ENCODE peak calls at places on chromosome 1, in seven cellular contexts. U is OCI-M1; H is kidney tubule cell; W is GM04504; Y is activated T-helper 9 cell treated with anti-CD3 and anti-CD28 coated beads, Interleukin-2, amount 50 U/mL, for 16 hours; R is stimulated activated CD4-positive, alpha-beta T cell treated with anti-CD3 and anti-CD28 coated beads, Interleukin-1b, Interleukin-23, amount 100 ng/mL, for 48 hours; O is iPS DF 6.9. D is an unnamed sample.

GRCh38 chr1:35988237-35988636 is 57.3 kb downstream of the AGO3 start:
- DNase-seq in U (no peak), H (no peak), W (no peak), Y (no peak), R (no peak), O (no peak), D (no peak)

GRCh38 chr1:202623075-202623474 is 87.2 kb downstream of the SYT2 start:
- DNase-seq in U (peak), H (no peak), W (no peak), Y (no peak), R (no peak), O (no peak), D (no peak)

GRCh38 chr1:36982708-36983107 is 51.6 kb downstream of the GRIK3 start:
- DNase-seq in U (no peak), H (no peak), W (no peak), Y (no peak), R (no peak), O (no peak), D (no peak)

GRCh38 chr1:204828352-204828850 is 42.3 kb upstream of the NFASC start:
- DNase-seq in U (no peak), H (peak), W (peak), Y (peak), R (peak), O (no peak), D (no peak)

GRCh38 chr1:54490361-54491248 is 57.4 kb upstream of the ACOT11 start:
- DNase-seq in U (no peak), H (no peak), W (no peak), Y (no peak), R (no peak), O (no peak), D (no peak)

GRCh38 chr1:111895456-111895855 is 94.0 kb downstream of the KCND3 start:
- DNase-seq in U (no peak), H (no peak), W (no peak), Y (no peak), R (no peak), O (no peak), D (no peak)

GRCh38 chr1:219772265-219773036 is 155.9 kb downstream of the SLC30A10 start:
- DNase-seq in U (no peak), H (peak), W (no peak), Y (no peak), R (no peak), O (no peak), D (no peak)

GRCh38 chr1:186838380-186839076 is 9.8 kb downstream of the PLA2G4A start:
- DNase-seq in U (peak), H (peak), W (no peak), Y (no peak), R (no peak), O (no peak), D (no peak)

GRCh38 chr1:2803931-2804627 is 2.6 kb upstream of the TTC34 start:
- DNase-seq in U (no peak), H (no peak), W (no peak), Y (no peak), R (no peak), O (no peak), D (no peak)

GRCh38 chr1:175891783-175892309 is 148.5 kb upstream of the TNR start:
- DNase-seq in U (no peak), H (no peak), W (no peak), Y (no peak), R (no peak), O (no peak), D (no peak)

GRCh38 chr1:223765036-223765718 is 52.8 kb downstream of the CAPN2 start:
- DNase-seq in U (no peak), H (peak), W (no peak), Y (no peak), R (no peak), O (no peak), D (no peak)

GRCh38 chr1:207335695-207336363 is 14.4 kb downstream of the CD55 start:
- DNase-seq in U (peak), H (peak), W (no peak), Y (no peak), R (peak), O (no peak), D (no peak)

GRCh38 chr1:1206376-1207253 is at the start of gene TNFRSF18:
- DNase-seq in U (no peak), H (no peak), W (no peak), Y (peak), R (peak), O (no peak), D (peak)

GRCh38 chr1:30929135-30929889 is 20.8 kb upstream of the SDC3 start:
- DNase-seq in U (peak), H (peak), W (no peak), Y (no peak), R (peak), O (peak), D (no peak)

GRCh38 chr1:3468236-3469103 is 14.0 kb downstream of the ARHGEF16 start:
- DNase-seq in U (no peak), H (no peak), W (no peak), Y (no peak), R (peak), O (no peak), D (no peak)